ENCODE peak calls at places on chromosomes 12 and 14, in six cellular contexts. J is T-helper 2 cell treated with Interferon-gamma antibody and Interleukin-4, amounts not matched to agents 5 μg/mL and 100 μg/mL, for 36 hours; Q is activated CD4-positive, alpha-beta T cell treated with anti-CD3 and anti-CD28 coated beads for 4 hours; G is right lobe of liver; B is amniotic stem cell; Y is CD4-positive, CD25-positive, alpha-beta regulatory T cell. A is an unnamed sample.

GRCh38 chr14:100440758-100441203 is 117.6 kb downstream of the SLC25A47 start:
- DNase-seq in G (no peak), J (no peak), Q (no peak), B (no peak), Y (no peak), A (no peak)

GRCh38 chr12:79255326-79255725 is 390.8 kb downstream of the SYT1 start:
- DNase-seq in J (no peak), Y (no peak), Q (no peak), G (no peak), B (no peak), A (no peak)

GRCh38 chr14:68663385-68664076 is 129.3 kb downstream of the ZFP36L1 start:
- DNase-seq in B (peak; percentile 36), J (peak; percentile 83), Y (no peak), G (peak; percentile 26), Q (peak; percentile 55), A (no peak)

GRCh38 chr14:33188880-33189279 is 250.2 kb downstream of the NPAS3 start:
- DNase-seq in Y (no peak), B (no peak), J (no peak), Q (no peak), G (no peak), A (no peak)

GRCh38 chr12:124125472-124125871 is 152.5 kb downstream of the ZNF664 start:
- DNase-seq in B (no peak), Y (no peak), Q (no peak), J (no peak), G (no peak), A (no peak)

GRCh38 chr14:53539489-53540126 is 386.5 kb upstream of the DDHD1 start:
- DNase-seq in J (peak; percentile 14), Y (no peak), B (peak; percentile 65), Q (no peak), G (peak; percentile 74), A (peak; percentile 42)

GRCh38 chr12:11949738-11950403 is 120.9 kb upstream of the BCL2L14 start:
- DNase-seq in B (no peak), J (no peak), G (peak; percentile 66), Q (no peak), Y (no peak), A (no peak)

GRCh38 chr12:131028587-131029338 is 75.1 kb downstream of the ADGRD1 start:
- DNase-seq in G (peak; percentile 63), B (no peak), J (no peak), Y (no peak), Q (no peak), A (no peak)

GRCh38 chr12:65368071-65368470 is 89.6 kb downstream of the MSRB3 start:
- DNase-seq in Q (no peak), Y (no peak), B (no peak), G (no peak), J (no peak), A (no peak)

GRCh38 chr14:105477659-105478623 is 3.3 kb downstream of the CRIP2 start:
- DNase-seq in J (no peak), B (no peak), Q (peak; percentile 73), G (no peak), Y (peak; percentile 72), A (peak; percentile 48)

GRCh38 chr12:118016424-118017264 is at the start of gene RFC5:
- DNase-seq in Q (peak; percentile 98), G (peak; percentile 99), J (peak; percentile 96), B (peak; percentile 97), Y (peak; percentile 97), A (peak; percentile 97)

GRCh38 chr12:34210183-34210582 is 187.9 kb downstream of the ALG10 start:
- DNase-seq in G (no peak), Y (no peak), B (no peak), J (no peak), Q (no peak), A (no peak)

GRCh38 chr12:60205500-60205899 is 609.7 kb downstream of the SLC16A7 start:
- DNase-seq in B (no peak), Q (no peak), Y (no peak), G (no peak), J (no peak), A (no peak)

GRCh38 chr12:76018111-76018510 is 13.5 kb downstream of the PHLDA1 start:
- DNase-seq in G (no peak), B (no peak), J (no peak), Q (no peak), Y (no peak), A (no peak)

GRCh38 chr14:73426877-73427276 is 31.5 kb downstream of the NUMB start:
- DNase-seq in Q (no peak), G (no peak), B (no peak), Y (no peak), J (no peak), A (no peak)

GRCh38 chr12:1913377-1914115 is 4.9 kb downstream of the CACNA2D4 start:
- DNase-seq in B (no peak), Y (no peak), Q (no peak), J (peak; percentile 2), G (no peak), A (peak; percentile 1)

GRCh38 chr12:69430942-69431603 is 39.1 kb upstream of the FRS2 start:
- DNase-seq in J (no peak), Y (no peak), B (no peak), G (peak; percentile 69), Q (no peak), A (no peak)

GRCh38 chr12:30482650-30483049 is 213.0 kb downstream of the IPO8 start:
- DNase-seq in B (no peak), J (no peak), Q (no peak), G (no peak), Y (no peak), A (no peak)

GRCh38 chr12:6541371-6542165 is 7.3 kb downstream of the GAPDH start:
- DNase-seq in G (no peak), B (no peak), Y (no peak), Q (no peak), J (no peak), A (no peak)

GRCh38 chr14:55450124-55450523 is 9.7 kb upstream of the TBPL2 start:
- DNase-seq in G (no peak), Y (no peak), J (no peak), Q (no peak), B (no peak), A (no peak)

GRCh38 chr12:2794261-2794735 is 472 bp upstream of the FKBP4 start:
- DNase-seq in G (no peak), Q (peak; percentile 11), J (peak; percentile 14), Y (peak; percentile 5), B (no peak), A (peak; percentile 39)

GRCh38 chr14:93991649-93992048 is 5.5 kb upstream of the CCDC197 start:
- DNase-seq in J (no peak), B (no peak), Y (no peak), G (no peak), Q (no peak), A (no peak)

A was measured in germinal center.